ENCODE peak calls at places on chromosome 19, in six cellular contexts. U is RWPE2, B is cardiac muscle cell, G is neural progenitor cell, W is heart right ventricle, X is left ventricle myocardium inferior. V is an unnamed sample. For H3K27me3, the result is how much of the 10 kb centered on the place peaks cover.

GRCh38 chr19:13234518-13234917 is 84.3 kb downstream of the IER2 start:
- DNase-seq in B (peak), G (peak), W (peak), U (no peak), X (peak), V (no peak)

GRCh38 chr19:11735375-11735774 is 3.4 kb downstream of the ZNF823 start:
- DNase-seq in B (no peak), U (no peak), X (no peak), G (no peak), W (no peak), V (no peak)

GRCh38 chr19:31054430-31054829 is 294.8 kb downstream of the TSHZ3 start:
- DNase-seq in X (peak), U (no peak), G (peak), B (peak), W (no peak), V (peak)

GRCh38 chr19:5126498-5127223 is 157.7 kb downstream of the KDM4B start:
- DNase-seq in U (no peak), B (no peak), W (no peak), G (no peak), X (no peak), V (no peak)

GRCh38 chr19:42242071-42242511 is 311 bp downstream of the GSK3A start:
- DNase-seq in B (peak), W (no peak), X (no peak), G (no peak), U (no peak), V (no peak)

GRCh38 chr19:4304509-4305252 is at the start of gene FSD1:
- DNase-seq in B (peak), W (peak), U (no peak), G (peak), X (no peak), V (no peak)

GRCh38 chr19:29383696-29384095 is 142.1 kb upstream of the VSTM2B start:
- DNase-seq in U (peak), G (no peak), B (no peak), X (no peak), W (no peak), V (no peak)

GRCh38 chr19:42850981-42851717 is 28.4 kb downstream of the PSG1 start:
- DNase-seq in W (peak), U (peak), G (no peak), X (peak), B (peak), V (peak)

GRCh38 chr19:35757231-35757748 is 461 bp upstream of the HSPB6 start:
- DNase-seq in U (peak), W (peak), B (peak), G (peak), X (peak), V (no peak)

GRCh38 chr19:13083627-13084026 is 19.0 kb downstream of the LYL1 start:
- DNase-seq in G (no peak), U (no peak), B (no peak), X (no peak), W (no peak), V (no peak)

GRCh38 chr19:11736696-11737095 is 2.0 kb downstream of the ZNF823 start:
- DNase-seq in U (no peak), G (no peak), W (peak), X (peak), B (peak), V (no peak)

GRCh38 chr19:13163609-13164364 is 13.6 kb downstream of the IER2 start:
- DNase-seq in B (peak), U (peak), W (peak), X (peak), G (peak), V (no peak)

GRCh38 chr19:7871530-7872305 is 2.5 kb downstream of the PRR36 start:
- DNase-seq in B (peak), G (peak), X (peak), W (peak), U (peak), V (peak)

GRCh38 chr19:47658431-47659383 is 49.8 kb downstream of the BICRA start:
- DNase-seq in X (no peak), U (no peak), B (peak), G (no peak), W (no peak), V (no peak)

GRCh38 chr19:10852098-10852800 is 4.0 kb downstream of the C19orf38 start:
- DNase-seq in B (peak), G (no peak), U (no peak), W (no peak), X (no peak), V (no peak)

GRCh38 chr19:15379996-15380647 is 535 bp upstream of the AKAP8 start:
- DNase-seq in B (peak), U (no peak), W (no peak), G (no peak), X (peak), V (no peak)

GRCh38 chr19:53991224-53992113 is at the start of gene CACNG6:
- DNase-seq in X (no peak), W (no peak), G (peak), U (no peak), B (peak), V (no peak)

GRCh38 chr19:35295792-35296462 is 4.0 kb downstream of the MAG start:
- DNase-seq in G (no peak), W (no peak), X (no peak), U (no peak), B (no peak), V (no peak)

GRCh38 chr19:24074720-24075119 is 12.3 kb upstream of the ZNF254 start:
- DNase-seq in X (no peak), G (no peak), B (peak), U (no peak), W (no peak), V (no peak)

GRCh38 chr19:56995298-56995697 is 124.5 kb upstream of the USP29 start:
- DNase-seq in B (no peak), U (no peak), G (no peak), X (no peak), W (no peak), V (no peak)

GRCh38 chr19:23991170-23991569 is 76.5 kb downstream of the ZNF726 start:
- DNase-seq in G (no peak), W (no peak), U (no peak), X (no peak), B (peak), V (peak)

GRCh38 chr19:13014101-13014920 is 19.0 kb downstream of the NFIX start:
- DNase-seq in W (no peak), B (peak), U (no peak), X (no peak), G (peak), V (no peak)

GRCh38 chr19:55433292-55433691 is 9.8 kb downstream of the SHISA7 start:
- DNase-seq in G (no peak), X (no peak), B (no peak), U (no peak), W (no peak), V (no peak)

GRCh38 chr19:32642771-32643170 is 32.2 kb downstream of the ANKRD27 start:
- DNase-seq in X (no peak), G (no peak), W (no peak), U (no peak), B (no peak), V (no peak)

DNA sequence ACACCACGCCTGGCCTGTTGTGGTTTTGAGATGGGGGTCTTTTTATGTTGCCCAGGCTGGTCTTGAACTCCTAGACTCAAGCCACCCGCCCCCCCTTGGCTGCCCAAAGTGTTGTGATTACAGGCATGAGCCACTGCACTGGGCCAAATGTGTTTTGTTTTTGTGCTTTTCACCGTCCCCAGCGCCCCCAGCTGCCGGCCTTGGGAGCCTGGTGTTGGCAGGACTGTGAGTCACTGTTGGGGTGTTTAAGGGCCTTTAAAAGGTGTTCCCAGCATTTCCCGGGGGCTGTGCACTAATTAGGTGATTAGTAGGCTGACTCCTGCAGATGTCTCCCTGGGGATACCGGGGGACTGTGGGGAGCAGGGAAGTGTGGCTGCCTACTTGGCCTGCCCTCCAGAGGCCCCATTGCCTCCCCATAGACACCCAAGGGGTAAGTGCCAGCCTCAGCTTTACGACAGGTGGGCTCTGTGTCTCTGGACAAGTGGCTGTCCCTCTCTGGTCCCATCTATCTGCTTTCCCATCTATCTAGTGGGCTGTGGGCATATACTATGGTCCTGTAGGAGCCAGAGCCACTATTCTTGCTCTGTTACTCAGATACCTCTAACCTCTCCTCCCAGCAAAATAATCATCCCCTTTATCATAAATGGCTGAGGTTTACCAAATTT is 11.8 kb upstream of the TLE5 start:
- DNase-seq in W (no peak), B (peak), X (no peak), U (no peak), G (no peak), V (no peak)
- TF ChIP-seq CTCF in W (no peak), B (peak), X (peak), U (peak), G (no peak), V (peak)

GRCh38 chr19:46497773-46498172 is 2.1 kb upstream of the PNMA8B start:
- DNase-seq in X (no peak), B (no peak), U (no peak), W (no peak), G (no peak), V (no peak)

GRCh38 chr19:46494115-46494935 is 1.3 kb downstream of the PNMA8B start:
- DNase-seq in B (no peak), G (peak), W (peak), U (peak), X (no peak), V (no peak)

GRCh38 chr19:46493236-46494114 is 2.2 kb downstream of the PNMA8B start:
- DNase-seq in U (no peak), B (peak), G (peak), W (peak), X (peak), V (no peak)

GRCh38 chr19:46494936-46495788 is 505 bp downstream of the PNMA8B start:
- DNase-seq in G (peak), X (no peak), B (no peak), U (no peak), W (no peak), V (no peak)

GRCh38 chr19:46495789-46496099 is at the start of gene PNMA8B:
- DNase-seq in B (peak), X (peak), G (peak), U (peak), W (peak), V (no peak)
- H3K27me3 ChIP-seq in B (under half), X (under half), G (under half), U (under half), W (under half), V (under half)

DNA sequence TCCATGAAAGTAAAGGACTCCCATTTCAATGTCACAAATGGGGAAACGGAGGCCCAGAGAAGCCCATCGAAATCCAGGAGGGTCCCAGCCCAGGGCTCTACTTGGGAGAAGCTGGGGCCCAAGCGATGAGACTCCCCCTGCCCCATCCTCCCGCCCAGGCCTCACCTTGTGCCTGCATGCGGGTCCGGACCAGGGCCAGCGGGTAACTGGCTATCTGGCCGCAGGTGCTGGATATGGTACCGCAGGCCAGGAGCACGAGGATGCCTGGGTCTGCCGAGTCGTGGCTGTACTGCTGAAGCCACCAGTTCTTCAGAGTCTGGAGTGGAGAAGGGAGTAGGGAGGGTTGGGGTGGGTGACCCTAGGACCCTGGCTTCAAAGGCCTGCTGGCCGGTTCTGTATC is 10.4 kb upstream of the SLC25A41 start:
- DNase-seq in U (no peak), W (no peak), B (no peak), G (no peak), X (no peak), V (no peak)
- TF ChIP-seq CTCF in U (no peak), W (no peak), B (no peak), G (no peak), X (no peak), V (no peak)

DNA sequence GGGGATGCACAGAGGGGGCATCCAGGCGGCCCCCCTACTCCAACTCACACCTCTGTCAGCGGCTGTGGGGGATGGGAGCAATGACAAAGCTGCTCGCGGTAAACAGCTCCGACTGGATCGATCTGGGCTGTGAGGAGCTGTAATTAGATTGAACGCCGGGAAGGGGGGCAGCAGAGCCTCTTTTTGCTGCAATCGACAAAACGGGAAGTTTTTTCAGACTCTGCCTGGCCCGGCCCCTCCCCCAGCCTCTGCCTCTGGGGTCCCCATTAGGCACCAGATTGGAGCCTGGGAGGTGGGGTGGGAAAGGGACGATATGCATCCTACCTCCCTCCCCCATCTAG is 16.3 kb downstream of the ONECUT3 start:
- DNase-seq in W (no peak), G (no peak), B (no peak), U (no peak), X (no peak), V (no peak)
- H3K27me3 ChIP-seq in W (under half), G (half or more), B (half or more), U (under half), X (half or more), V (half or more)

GRCh38 chr19:58150328-58150921 is at the start of gene ZNF329:
- DNase-seq in W (peak), G (peak), X (peak), B (peak), U (peak), V (peak)
- TF ChIP-seq CTCF in W (peak), G (no peak), X (peak), B (no peak), U (no peak), V (no peak)

GRCh38 chr19:19542507-19542906 is 4.4 kb downstream of the CILP2 start:
- DNase-seq in X (no peak), B (no peak), W (no peak), U (no peak), G (no peak), V (no peak)

GRCh38 chr19:19543640-19544039 is 5.6 kb downstream of the CILP2 start:
- DNase-seq in G (no peak), U (peak), X (no peak), W (no peak), B (no peak), V (no peak)

GRCh38 chr19:19541572-19541971 is 3.5 kb downstream of the CILP2 start:
- DNase-seq in W (no peak), G (no peak), U (peak), B (no peak), X (no peak), V (no peak)

GRCh38 chr19:19544257-19545127 is 6.4 kb downstream of the CILP2 start:
- DNase-seq in X (no peak), G (no peak), U (peak), W (no peak), B (no peak), V (no peak)

DNA sequence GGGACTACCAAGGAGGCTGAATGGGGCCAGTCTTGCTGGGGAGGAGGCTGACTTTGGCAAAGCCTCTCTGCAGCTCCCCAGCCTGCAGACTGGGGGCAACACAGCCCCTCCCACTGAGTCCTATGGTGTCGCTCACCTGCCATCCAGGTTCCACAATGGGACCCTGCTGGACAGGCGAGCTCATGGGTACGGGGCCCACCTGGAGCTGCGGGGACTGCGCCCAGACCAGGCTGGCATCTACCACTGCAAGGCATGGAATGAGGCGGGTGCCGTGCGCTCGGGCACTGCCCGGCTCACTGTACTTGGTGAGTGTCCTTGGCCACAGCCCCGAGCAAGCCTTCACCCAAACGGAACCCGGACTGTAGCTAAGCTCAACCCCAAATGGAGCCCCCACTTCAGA is 5.0 kb downstream of the CILP2 start:
- DNase-seq in W (no peak), X (no peak), U (peak), G (no peak), B (no peak), V (no peak)
- H3K27me3 ChIP-seq in W (under half), X (half or more), U (under half), G (under half), B (under half), V (under half)

V was measured in kidney epithelial cell.